ENCODE peak calls at places on chromosome 17, in eight cellular contexts. Y, M, Z, X, F, P, O and G are unnamed samples.

GRCh38 chr17:72479113-72479512 is 358.3 kb downstream of the SOX9 start:
- DNase-seq in O (no peak), M (no peak), P (no peak), F (peak; percentile 77), Z (no peak), X (no peak), Y (no peak), G (no peak)

GRCh38 chr17:58409432-58409831 is 7.9 kb downstream of the RNF43 start:
- DNase-seq in O (no peak), Y (no peak), P (no peak), Z (no peak), X (no peak), F (no peak), M (no peak), G (no peak)

GRCh38 chr17:43309505-43310329 is 75.9 kb upstream of the RNU2-1 start:
- DNase-seq in O (no peak), P (no peak), F (peak; percentile 68), Y (no peak), M (peak; percentile 8), X (peak; percentile 10), Z (peak; percentile 20), G (no peak)

GRCh38 chr17:77324227-77324626 is 183.5 kb downstream of the SEC14L1 start:
- DNase-seq in P (peak; percentile 53), Z (peak; percentile 26), M (no peak), F (peak; percentile 41), Y (peak; percentile 45), X (no peak), O (peak; percentile 29), G (no peak)

GRCh38 chr17:45750779-45751440 is 33.2 kb upstream of the CRHR1 start:
- DNase-seq in F (no peak), M (no peak), P (no peak), O (no peak), X (no peak), Y (no peak), Z (no peak), G (no peak)

GRCh38 chr17:57366558-57367351 is 110.4 kb downstream of the MSI2 start:
- DNase-seq in O (no peak), F (no peak), M (no peak), X (no peak), Z (no peak), Y (peak; percentile 5), P (no peak), G (no peak)

GRCh38 chr17:78151514-78152008 is 5.4 kb downstream of the C17orf99 start:
- DNase-seq in Z (peak; percentile 63), M (no peak), P (no peak), Y (peak; percentile 66), X (no peak), O (no peak), F (peak; percentile 83), G (no peak)

GRCh38 chr17:34579017-34579946 is at the start of gene TMEM132E:
- DNase-seq in M (no peak), Z (peak; percentile 43), F (peak; percentile 87), O (no peak), X (peak; percentile 4), Y (peak; percentile 54), P (peak; percentile 75), G (no peak)

GRCh38 chr17:66577041-66577440 is 257.9 kb upstream of the CACNG5 start:
- DNase-seq in F (no peak), X (no peak), O (no peak), Y (no peak), P (no peak), M (no peak), Z (no peak), G (no peak)

GRCh38 chr17:64504769-64505319 is 1.2 kb downstream of the DDX5 start:
- DNase-seq in Y (no peak), O (peak; percentile 34), Z (no peak), P (no peak), M (no peak), F (no peak), X (no peak), G (peak; percentile 43)

GRCh38 chr17:74862108-74862901 is 2.6 kb upstream of the GRIN2C start:
- DNase-seq in P (peak; percentile 86), F (peak; percentile 98), X (no peak), Y (peak; percentile 71), O (peak; percentile 47), M (peak; percentile 59), Z (peak; percentile 68), G (peak; percentile 20)

GRCh38 chr17:56350592-56350991 is 197.3 kb downstream of the ANKFN1 start:
- DNase-seq in Z (no peak), P (no peak), X (no peak), F (no peak), M (no peak), Y (no peak), O (no peak), G (no peak)

GRCh38 chr17:62083651-62084050 is 18.6 kb upstream of the MED13 start:
- DNase-seq in Z (no peak), Y (no peak), M (no peak), X (no peak), F (peak; percentile 31), O (no peak), P (no peak), G (no peak)

GRCh38 chr17:40466298-40466971 is 23.2 kb downstream of the IGFBP4 start:
- DNase-seq in F (no peak), P (no peak), Y (no peak), Z (no peak), X (no peak), M (no peak), O (no peak), G (no peak)

GRCh38 chr17:6461792-6462524 is 17.7 kb downstream of the PIMREG start:
- DNase-seq in F (peak; percentile 80), X (no peak), Z (no peak), M (no peak), O (no peak), P (no peak), Y (peak; percentile 7), G (no peak)

DNA sequence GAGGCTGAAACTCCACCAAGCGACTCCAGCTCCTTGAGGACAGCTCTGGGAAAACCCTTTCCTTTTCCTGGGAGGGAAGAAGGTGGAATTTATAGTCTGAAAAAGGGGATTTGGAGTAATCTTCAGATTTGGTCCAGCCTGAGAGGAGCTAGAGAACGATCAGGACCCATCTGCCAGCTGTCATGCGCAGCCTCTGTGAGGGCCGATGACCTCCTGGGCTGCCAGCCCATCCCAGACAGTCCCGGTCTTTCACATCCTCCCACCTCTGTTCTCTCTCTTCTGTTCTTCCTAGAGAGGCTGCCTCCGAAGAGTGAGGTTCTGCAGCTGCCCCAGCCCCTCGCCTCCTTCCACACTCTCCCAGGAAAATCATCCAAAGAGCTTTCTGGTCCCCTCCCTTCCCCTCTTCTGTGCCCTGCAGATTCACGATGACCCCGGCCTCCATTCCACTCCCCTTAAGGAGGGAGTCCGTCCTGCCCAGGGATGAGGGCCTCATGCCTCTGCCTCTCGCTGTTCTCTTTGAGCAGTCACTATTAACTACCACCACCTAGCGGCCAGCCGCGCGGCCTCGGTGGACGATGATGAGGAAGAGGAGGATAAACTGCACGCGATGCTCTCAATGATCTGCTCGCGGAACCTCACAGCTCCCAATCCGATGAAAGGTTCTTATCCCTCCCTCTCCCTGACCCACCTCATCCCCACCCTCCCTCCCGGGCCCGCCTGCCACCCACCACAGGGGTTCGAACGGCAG is 29.6 kb downstream of the SGSM2 start:
- DNase-seq in M (no peak), O (no peak), P (no peak), Z (no peak), X (no peak), F (peak; percentile 92), Y (no peak), G (no peak)
- H3K27ac ChIP-seq in M (no peak overlapping the region), O (no peak overlapping the region), P (no peak overlapping the region), Z (no peak overlapping the region), X (no peak overlapping the region), F (no peak overlapping the region), Y (no peak overlapping the region), G (no peak overlapping the region)

GRCh38 chr17:48412841-48413240 is 17.2 kb downstream of the SKAP1 start:
- DNase-seq in Y (no peak), O (no peak), F (no peak), P (no peak), M (no peak), X (peak; percentile 8), Z (no peak), G (no peak)

GRCh38 chr17:48406936-48407567 is 23.0 kb downstream of the SKAP1 start:
- DNase-seq in Z (no peak), F (no peak), X (no peak), M (no peak), P (no peak), Y (no peak), O (no peak), G (no peak)

GRCh38 chr17:48413613-48414405 is 16.2 kb downstream of the SKAP1 start:
- DNase-seq in F (no peak), X (no peak), Z (no peak), O (no peak), M (peak; percentile 29), Y (no peak), P (no peak), G (no peak)

DNA sequence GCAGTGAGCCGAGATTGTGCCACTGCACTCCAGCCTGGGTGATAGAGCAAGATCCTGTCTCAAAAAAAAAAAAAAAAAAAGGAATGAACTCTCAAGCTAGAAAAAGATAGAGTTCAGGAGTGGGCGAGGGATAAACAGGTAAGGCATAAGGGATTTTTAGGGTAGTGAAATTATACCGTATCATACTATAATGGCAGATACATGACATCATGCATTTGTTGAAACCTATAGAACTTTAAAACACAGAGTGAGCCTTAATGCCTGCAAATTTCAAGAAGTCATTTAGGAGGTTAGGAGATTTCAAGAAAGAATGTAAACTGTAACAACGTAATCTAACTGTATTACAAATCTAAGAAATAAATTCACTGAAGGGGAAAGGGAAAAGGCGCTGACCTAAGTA is 20.4 kb downstream of the SKAP1 start:
- DNase-seq in M (no peak), X (no peak), F (no peak), O (no peak), Y (no peak), P (no peak), Z (no peak), G (no peak)
- H3K27ac ChIP-seq in M (no peak overlapping the region), X (no peak overlapping the region), F (no peak overlapping the region), O (no peak overlapping the region), Y (no peak overlapping the region), P (no peak overlapping the region), Z (no peak overlapping the region), G (no peak overlapping the region)

DNA sequence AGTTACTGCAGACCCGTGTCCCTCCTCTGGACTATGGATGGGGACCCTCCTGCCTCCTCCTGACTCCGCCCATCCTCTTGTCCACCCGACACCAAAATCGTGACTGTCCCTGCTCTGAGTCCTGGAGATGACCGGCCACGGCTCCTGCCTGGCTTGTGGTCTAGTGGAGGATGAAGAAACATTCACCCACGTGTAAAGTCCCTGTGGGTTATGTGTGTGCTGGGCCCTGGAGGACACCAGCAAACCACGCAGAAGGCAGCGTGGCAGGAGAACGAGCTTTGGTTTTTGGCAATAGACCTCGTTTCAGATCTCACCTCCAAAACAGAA is 11.9 kb downstream of the SPNS2 start:
- DNase-seq in Y (no peak), M (no peak), F (no peak), X (no peak), Z (no peak), P (no peak), O (no peak), G (no peak)
- H3K27ac ChIP-seq in Y (no peak overlapping the region), M (no peak overlapping the region), F (no peak overlapping the region), X (no peak overlapping the region), Z (peak overlapping the region; percentile 17), P (no peak overlapping the region), O (peak overlapping the region; percentile 40), G (no peak overlapping the region)

DNA sequence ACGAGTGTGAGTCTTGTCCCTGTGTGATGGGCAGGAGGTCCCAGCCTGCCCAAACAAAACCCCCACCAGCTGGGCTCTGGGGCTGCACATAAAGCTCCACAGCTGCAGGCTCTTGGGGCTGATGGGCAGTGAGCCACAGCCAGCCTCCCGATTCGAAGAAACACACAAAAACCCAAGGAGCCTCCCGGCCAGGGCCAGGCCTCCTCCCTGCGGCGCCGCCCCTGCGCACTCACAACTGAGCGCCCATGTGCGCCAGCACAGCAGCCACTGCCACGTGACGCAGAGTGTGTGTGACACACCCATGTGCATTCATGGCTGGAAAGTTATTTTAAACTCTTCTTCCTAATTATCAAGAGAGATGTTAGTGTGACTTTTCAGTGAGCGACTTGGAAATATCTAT is 30.6 kb upstream of the FAAP100 start:
- DNase-seq in Y (no peak), M (no peak), P (no peak), X (no peak), O (no peak), F (no peak), Z (no peak), G (no peak)
- H3K27ac ChIP-seq in Y (no peak overlapping the region), M (no peak overlapping the region), P (no peak overlapping the region), X (no peak overlapping the region), O (no peak overlapping the region), F (no peak overlapping the region), Z (no peak overlapping the region), G (peak overlapping the region; percentile 34)